ENCODE peak calls at places on chromosomes 5 and 9, in five cellular contexts. One of them, this sample, is unnamed.

GRCh38 chr9:105117111-105117682 is 127.3 kb upstream of the SLC44A1 start:
- DNase-seq in pancreas: no peak
- DNase-seq in tibial nerve: no peak
- DNase-seq in psoas muscle: no peak
- DNase-seq in GM23248: no peak
- DNase-seq in this sample: no peak

GRCh38 chr5:39623291-39623865 is 198.6 kb upstream of the DAB2 start:
- DNase-seq in pancreas: no peak
- DNase-seq in tibial nerve: no peak
- DNase-seq in psoas muscle: no peak
- DNase-seq in GM23248: no peak
- DNase-seq in this sample: no peak

GRCh38 chr5:177968661-177969211 is 27.3 kb downstream of the PROP1 start:
- DNase-seq in pancreas: no peak
- DNase-seq in tibial nerve: no peak
- DNase-seq in psoas muscle: no peak
- DNase-seq in GM23248: no peak
- DNase-seq in this sample: no peak

GRCh38 chr5:13478831-13479465 is 465.5 kb downstream of the DNAH5 start:
- DNase-seq in pancreas: no peak
- DNase-seq in tibial nerve: peak; percentile 7
- DNase-seq in psoas muscle: no peak
- DNase-seq in GM23248: peak; percentile 69
- DNase-seq in this sample: no peak

GRCh38 chr9:116297346-116297745 is 143.8 kb downstream of the PAPPA start:
- DNase-seq in pancreas: no peak
- DNase-seq in tibial nerve: no peak
- DNase-seq in psoas muscle: no peak
- DNase-seq in GM23248: no peak
- DNase-seq in this sample: no peak

GRCh38 chr5:157743163-157744054 is at the start of gene LSM11:
- DNase-seq in pancreas: peak; percentile 98
- DNase-seq in tibial nerve: peak; percentile 83
- DNase-seq in psoas muscle: peak; percentile 89
- DNase-seq in GM23248: peak; percentile 94
- DNase-seq in this sample: peak; percentile 95

GRCh38 chr5:154206291-154206690 is 15.8 kb downstream of the GALNT10 start:
- DNase-seq in pancreas: no peak
- DNase-seq in tibial nerve: no peak
- DNase-seq in psoas muscle: no peak
- DNase-seq in GM23248: no peak
- DNase-seq in this sample: no peak

GRCh38 chr9:80004687-80005086 is 432.9 kb downstream of the TLE4 start:
- DNase-seq in pancreas: no peak
- DNase-seq in tibial nerve: no peak
- DNase-seq in psoas muscle: no peak
- DNase-seq in GM23248: no peak
- DNase-seq in this sample: no peak

GRCh38 chr5:172114875-172115422 is 73.1 kb downstream of the STK10 start:
- DNase-seq in pancreas: peak; percentile 56
- DNase-seq in tibial nerve: no peak
- DNase-seq in psoas muscle: no peak
- DNase-seq in GM23248: no peak
- DNase-seq in this sample: peak; percentile 86

GRCh38 chr5:113345261-113345940 is 89.4 kb downstream of the TSSK1B start:
- DNase-seq in pancreas: no peak
- DNase-seq in tibial nerve: no peak
- DNase-seq in psoas muscle: no peak
- DNase-seq in GM23248: peak; percentile 38
- DNase-seq in this sample: no peak

GRCh38 chr5:94196959-94197358 is 421.4 kb downstream of the KIAA0825 start:
- DNase-seq in pancreas: no peak
- DNase-seq in tibial nerve: no peak
- DNase-seq in psoas muscle: no peak
- DNase-seq in GM23248: no peak
- DNase-seq in this sample: no peak

GRCh38 chr9:128529191-128529590 is 23.2 kb upstream of the SPTAN1 start:
- DNase-seq in pancreas: no peak
- DNase-seq in tibial nerve: no peak
- DNase-seq in psoas muscle: no peak
- DNase-seq in GM23248: no peak
- DNase-seq in this sample: no peak

GRCh38 chr5:168365581-168366081 is 74.2 kb downstream of the WWC1 start:
- DNase-seq in pancreas: peak; percentile 70
- DNase-seq in tibial nerve: peak; percentile 7
- DNase-seq in psoas muscle: no peak
- DNase-seq in GM23248: peak; percentile 73
- DNase-seq in this sample: peak; percentile 77

GRCh38 chr5:94240616-94241287 is 377.7 kb downstream of the KIAA0825 start:
- DNase-seq in pancreas: no peak
- DNase-seq in tibial nerve: peak; percentile 27
- DNase-seq in psoas muscle: peak; percentile 10
- DNase-seq in GM23248: peak; percentile 63
- DNase-seq in this sample: no peak

GRCh38 chr5:171535162-171535561 is 115.7 kb downstream of the FGF18 start:
- DNase-seq in pancreas: no peak
- DNase-seq in tibial nerve: no peak
- DNase-seq in psoas muscle: no peak
- DNase-seq in GM23248: no peak
- DNase-seq in this sample: no peak

GRCh38 chr9:134787601-134788531 is 92.7 kb upstream of the FCN2 start:
- DNase-seq in pancreas: no peak
- DNase-seq in tibial nerve: no peak
- DNase-seq in psoas muscle: no peak
- DNase-seq in GM23248: no peak
- DNase-seq in this sample: no peak

GRCh38 chr9:123085916-123086315 is 52.4 kb downstream of the GPR21 start:
- DNase-seq in pancreas: no peak
- DNase-seq in tibial nerve: no peak
- DNase-seq in psoas muscle: no peak
- DNase-seq in GM23248: no peak
- DNase-seq in this sample: no peak

GRCh38 chr5:172488221-172488620 is 33.9 kb upstream of the SH3PXD2B start:
- DNase-seq in pancreas: peak; percentile 29
- DNase-seq in tibial nerve: no peak
- DNase-seq in psoas muscle: no peak
- DNase-seq in GM23248: no peak
- DNase-seq in this sample: no peak

GRCh38 chr9:98074119-98074990 is 17.8 kb downstream of the NANS start:
- DNase-seq in pancreas: peak; percentile 84
- DNase-seq in tibial nerve: peak; percentile 69
- DNase-seq in psoas muscle: peak; percentile 50
- DNase-seq in GM23248: peak; percentile 73
- DNase-seq in this sample: peak; percentile 70

GRCh38 chr5:124742983-124743533 is 3.4 kb downstream of the ZNF608 start:
- DNase-seq in pancreas: no peak
- DNase-seq in tibial nerve: no peak
- DNase-seq in psoas muscle: peak; percentile 25
- DNase-seq in GM23248: peak; percentile 85
- DNase-seq in this sample: no peak

GRCh38 chr5:133309981-133310630 is 258.3 kb downstream of the HSPA4 start:
- DNase-seq in pancreas: no peak
- DNase-seq in tibial nerve: no peak
- DNase-seq in psoas muscle: no peak
- DNase-seq in GM23248: no peak
- DNase-seq in this sample: no peak

GRCh38 chr9:105206821-105207699 is 37.4 kb upstream of the SLC44A1 start:
- DNase-seq in pancreas: no peak
- DNase-seq in tibial nerve: peak; percentile 30
- DNase-seq in psoas muscle: no peak
- DNase-seq in GM23248: peak; percentile 73
- DNase-seq in this sample: no peak

GRCh38 chr9:35488019-35488418 is 1.9 kb upstream of the RUSC2 start:
- DNase-seq in pancreas: no peak
- DNase-seq in tibial nerve: no peak
- DNase-seq in psoas muscle: no peak
- DNase-seq in GM23248: peak; percentile 67
- DNase-seq in this sample: no peak
- H3K4me3 ChIP-seq in pancreas: peak overlapping the region; percentile 76
- H3K4me3 ChIP-seq in tibial nerve: no peak overlapping the region
- H3K4me3 ChIP-seq in psoas muscle: peak overlapping the region; percentile 89
- H3K4me3 ChIP-seq in GM23248: peak overlapping the region; percentile 98
- H3K4me3 ChIP-seq in this sample: no peak overlapping the region

GRCh38 chr9:115142090-115142489 is 24.1 kb upstream of the TNC start:
- DNase-seq in pancreas: no peak
- DNase-seq in tibial nerve: no peak
- DNase-seq in psoas muscle: no peak
- DNase-seq in GM23248: no peak
- DNase-seq in this sample: no peak

GRCh38 chr9:115143689-115144088 is 25.7 kb upstream of the TNC start:
- DNase-seq in pancreas: no peak
- DNase-seq in tibial nerve: no peak
- DNase-seq in psoas muscle: no peak
- DNase-seq in GM23248: no peak
- DNase-seq in this sample: no peak

GRCh38 chr9:115142502-115143265 is 24.7 kb upstream of the TNC start:
- DNase-seq in pancreas: no peak
- DNase-seq in tibial nerve: no peak
- DNase-seq in psoas muscle: no peak
- DNase-seq in GM23248: peak; percentile 58
- DNase-seq in this sample: no peak

GRCh38 chr9:115146581-115147021 is 28.6 kb upstream of the TNC start:
- DNase-seq in pancreas: no peak
- DNase-seq in tibial nerve: no peak
- DNase-seq in psoas muscle: no peak
- DNase-seq in GM23248: peak; percentile 88
- DNase-seq in this sample: no peak

DNA sequence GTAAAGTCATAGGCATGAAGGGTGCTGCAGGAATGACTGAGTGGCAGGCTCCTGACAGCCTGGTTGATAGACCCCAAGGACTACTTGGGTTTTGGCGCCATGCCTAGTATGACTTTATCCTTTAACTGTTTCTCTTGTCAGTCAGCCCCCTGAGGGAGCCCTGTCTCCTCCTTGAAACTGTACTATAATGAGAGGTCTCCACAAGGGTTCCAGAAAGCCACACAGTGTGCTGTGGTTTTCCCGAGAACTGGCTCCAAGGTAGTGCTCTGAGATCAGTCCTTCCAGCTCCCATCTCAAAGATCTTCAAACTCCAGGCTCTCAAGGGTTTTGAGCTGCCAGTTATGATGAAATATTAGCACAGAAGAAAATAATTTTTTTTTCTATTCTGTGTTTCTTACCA is 26.7 kb upstream of the TNC start:
- DNase-seq in pancreas: no peak
- DNase-seq in tibial nerve: no peak
- DNase-seq in psoas muscle: no peak
- DNase-seq in GM23248: no peak
- DNase-seq in this sample: no peak
- H3K27ac ChIP-seq in pancreas: no peak overlapping the region
- H3K27ac ChIP-seq in tibial nerve: no peak overlapping the region
- H3K27ac ChIP-seq in psoas muscle: no peak overlapping the region
- H3K27ac ChIP-seq in GM23248: no peak overlapping the region
- H3K27ac ChIP-seq in this sample: no peak overlapping the region

GRCh38 chr5:138824924-138825863 is 49.9 kb downstream of the LRRTM2 start:
- DNase-seq in pancreas: no peak
- DNase-seq in tibial nerve: no peak
- DNase-seq in psoas muscle: no peak
- DNase-seq in GM23248: peak; percentile 65
- DNase-seq in this sample: no peak
- H3K36me3 ChIP-seq in pancreas: peaks cover 13% of the 10 kb centered on the region
- H3K36me3 ChIP-seq in tibial nerve: peaks cover 42% of the 10 kb centered on the region
- H3K36me3 ChIP-seq in psoas muscle: no peaks in the 10 kb centered on the region
- H3K36me3 ChIP-seq in GM23248: peaks cover 31% of the 10 kb centered on the region
- H3K36me3 ChIP-seq in this sample: peaks cover 47% of the 10 kb centered on the region

DNA sequence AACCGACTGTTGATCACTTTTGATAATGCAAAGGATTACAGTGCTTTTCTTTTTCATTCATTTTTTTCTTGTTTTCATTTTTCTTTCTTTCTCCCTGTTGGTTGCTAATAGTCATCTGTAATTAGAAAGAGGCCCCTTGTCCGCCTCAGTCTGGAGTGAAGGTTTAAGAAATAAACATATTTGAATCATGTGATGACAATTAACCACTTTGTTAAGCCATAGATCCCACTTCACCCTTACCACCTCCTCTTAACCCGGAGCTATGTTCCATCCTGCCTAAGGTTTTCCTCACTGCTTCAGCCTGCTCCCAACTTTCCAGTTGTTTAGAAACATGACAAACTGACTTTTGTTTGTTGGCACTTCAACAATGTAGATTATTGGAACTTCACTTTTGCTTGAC is 37.4 kb upstream of the SSBP2 start:
- DNase-seq in pancreas: no peak
- DNase-seq in tibial nerve: no peak
- DNase-seq in psoas muscle: no peak
- DNase-seq in GM23248: no peak
- DNase-seq in this sample: no peak
- H3K4me3 ChIP-seq in pancreas: no peak overlapping the region
- H3K4me3 ChIP-seq in tibial nerve: no peak overlapping the region
- H3K4me3 ChIP-seq in psoas muscle: peak overlapping the region; percentile 44
- H3K4me3 ChIP-seq in GM23248: no peak overlapping the region
- H3K4me3 ChIP-seq in this sample: no peak overlapping the region

DNA sequence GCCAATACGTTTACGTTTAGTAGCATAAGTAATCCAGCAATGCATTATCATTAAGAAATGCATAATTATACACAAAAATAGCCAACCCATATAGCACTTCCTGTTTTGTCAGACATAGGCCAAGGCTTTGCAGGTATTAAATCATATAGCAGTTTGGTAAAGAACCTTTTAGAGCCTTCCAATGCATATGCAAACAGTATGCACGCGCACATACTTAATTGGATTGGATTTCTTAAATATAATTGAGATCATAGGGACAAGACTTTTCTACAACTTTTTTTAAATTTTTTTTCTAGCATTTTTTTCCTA is 718 bp upstream of the SPTLC1 start:
- DNase-seq in pancreas: no peak
- DNase-seq in tibial nerve: no peak
- DNase-seq in psoas muscle: no peak
- DNase-seq in GM23248: peak; percentile 18
- DNase-seq in this sample: no peak
- H3K27ac ChIP-seq in pancreas: peak overlapping the region; percentile 53
- H3K27ac ChIP-seq in tibial nerve: peak overlapping the region; percentile 90
- H3K27ac ChIP-seq in psoas muscle: peak overlapping the region; percentile 93
- H3K27ac ChIP-seq in GM23248: peak overlapping the region; percentile 69
- H3K27ac ChIP-seq in this sample: peak overlapping the region; percentile 92

This sample was measured in lower lobe of right lung.